ENCODE peak calls at places on chromosomes 3 and 15, in seven cellular contexts. G is HepG2, V is K562, Y is H1, K is HCT116, N is SK-N-SH, W is GM12878. H is an unnamed sample.

GRCh38 chr15:62809106-62809967 is 233.2 kb upstream of the TPM1 start:
- DNase-seq in G (peak; percentile 23), V (no peak), Y (no peak), K (no peak), N (peak; percentile 66), W (no peak), H (no peak)

GRCh38 chr15:63918901-63919348 is 85.2 kb upstream of the HERC1 start:
- DNase-seq in G (no peak), V (peak; percentile 70), Y (no peak), K (no peak), N (no peak), W (no peak), H (no peak)

GRCh38 chr3:126358038-126358815 is 1.0 kb upstream of the KLF15 start:
- DNase-seq in G (no peak), V (no peak), Y (peak; percentile 75), K (no peak), N (no peak), W (no peak), H (no peak)

GRCh38 chr3:18224406-18224805 is 200.7 kb downstream of the SATB1 start:
- DNase-seq in G (no peak), V (no peak), Y (no peak), K (no peak), N (no peak), W (no peak), H (no peak)

GRCh38 chr15:101026686-101027272 is 107.6 kb downstream of the LRRK1 start:
- DNase-seq in G (no peak), V (no peak), Y (no peak), K (no peak), N (no peak), W (no peak), H (no peak)

GRCh38 chr15:77898811-77899730 is 178.4 kb downstream of the TBC1D2B start:
- DNase-seq in G (no peak), V (peak; percentile 39), Y (no peak), K (no peak), N (no peak), W (no peak), H (no peak)

GRCh38 chr15:73464602-73465001 is 21.6 kb downstream of the REC114 start:
- DNase-seq in G (no peak), V (no peak), Y (no peak), K (no peak), N (no peak), W (no peak), H (peak; percentile 2)

GRCh38 chr3:180085122-180085710 is 48.5 kb upstream of the PEX5L start:
- DNase-seq in G (no peak), V (no peak), Y (no peak), K (peak; percentile 4), N (no peak), W (no peak), H (no peak)

GRCh38 chr3:152538518-152538917 is 269.8 kb downstream of the MBNL1 start:
- DNase-seq in G (no peak), V (no peak), Y (no peak), K (no peak), N (no peak), W (no peak), H (no peak)

GRCh38 chr3:157477441-157477840 is 25.8 kb downstream of the VEPH1 start:
- DNase-seq in G (no peak), V (no peak), Y (no peak), K (no peak), N (no peak), W (no peak), H (no peak)

GRCh38 chr3:134374791-134375541 is 719 bp upstream of the AMOTL2 start:
- DNase-seq in G (peak; percentile 29), V (no peak), Y (peak; percentile 72), K (no peak), N (no peak), W (no peak), H (no peak)

DNA sequence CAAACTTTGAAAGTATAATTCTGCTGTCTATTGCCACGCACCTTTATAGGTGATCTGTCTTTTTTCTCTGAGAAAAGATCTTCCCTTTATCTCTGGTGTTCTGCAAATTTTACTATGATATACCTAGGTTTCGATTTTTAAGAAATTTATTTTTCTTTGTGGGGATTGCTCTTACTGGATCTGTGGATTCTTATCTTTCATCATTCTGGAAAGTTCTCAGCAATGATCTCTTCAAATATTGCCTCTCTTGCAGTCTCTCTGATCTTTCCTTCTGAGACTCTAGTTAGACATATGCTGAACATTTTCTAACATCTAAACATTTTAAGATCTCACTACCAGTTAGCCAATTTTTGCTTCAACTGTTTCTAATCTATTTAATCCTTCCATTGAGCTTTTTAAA is 47.0 kb upstream of the ATOSA start:
- DNase-seq in G (no peak), V (no peak), Y (no peak), K (no peak), N (no peak), W (no peak), H (no peak)
- TF ChIP-seq JUND in G (no peak), V (no peak), Y (no peak), K (no peak), N (no peak), W (no peak), H (no peak)

GRCh38 chr15:89446260-89446891 is 50.0 kb downstream of the RHCG start:
- DNase-seq in G (no peak), V (no peak), Y (no peak), K (no peak), N (no peak), W (no peak), H (no peak)

GRCh38 chr15:89445553-89445952 is 50.8 kb downstream of the RHCG start:
- DNase-seq in G (no peak), V (no peak), Y (no peak), K (no peak), N (no peak), W (no peak), H (no peak)

GRCh38 chr15:89444855-89445254 is 51.5 kb downstream of the RHCG start:
- DNase-seq in G (no peak), V (no peak), Y (no peak), K (no peak), N (no peak), W (no peak), H (no peak)

GRCh38 chr15:89442671-89443307 is 53.6 kb downstream of the RHCG start:
- DNase-seq in G (peak; percentile 31), V (peak; percentile 81), Y (peak; percentile 98), K (peak; percentile 44), N (peak; percentile 88), W (no peak), H (peak; percentile 62)

GRCh38 chr15:89444241-89444797 is 52.1 kb downstream of the RHCG start:
- DNase-seq in G (no peak), V (no peak), Y (no peak), K (no peak), N (no peak), W (no peak), H (no peak)
- TF ChIP-seq JUND in G (no peak), V (no peak), Y (no peak), K (no peak), N (no peak), W (no peak), H (no peak)

GRCh38 chr3:15317164-15317477 is 15.3 kb downstream of the SH3BP5 start:
- DNase-seq in G (no peak), V (no peak), Y (no peak), K (no peak), N (no peak), W (no peak), H (no peak)

GRCh38 chr3:15314276-15314675 is 18.1 kb downstream of the SH3BP5 start:
- DNase-seq in G (no peak), V (no peak), Y (no peak), K (no peak), N (no peak), W (no peak), H (no peak)

GRCh38 chr3:15312550-15312949 is 19.8 kb downstream of the SH3BP5 start:
- DNase-seq in G (no peak), V (no peak), Y (no peak), K (no peak), N (no peak), W (no peak), H (no peak)

GRCh38 chr3:15313461-15313860 is 18.9 kb downstream of the SH3BP5 start:
- DNase-seq in G (no peak), V (no peak), Y (no peak), K (no peak), N (no peak), W (no peak), H (no peak)

DNA sequence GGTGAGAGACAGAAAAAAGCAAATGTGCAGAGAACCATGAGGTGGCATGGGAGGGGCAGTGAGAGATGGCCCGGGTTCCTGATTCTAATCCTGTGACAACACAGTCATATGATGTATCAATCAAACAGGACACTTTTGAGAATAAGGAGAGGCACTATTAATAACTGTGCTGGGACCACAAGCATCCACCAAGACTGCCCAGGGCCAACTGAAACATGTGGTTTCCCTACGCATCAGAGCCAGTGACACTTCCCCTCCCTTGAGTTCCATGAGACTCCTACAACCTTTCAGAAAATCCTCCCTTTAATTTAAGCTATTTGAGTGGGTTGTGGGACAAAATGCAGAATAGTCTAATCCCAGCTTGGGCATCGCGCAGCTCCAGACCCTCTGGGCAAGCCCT is 17.4 kb downstream of the SH3BP5 start:
- DNase-seq in G (no peak), V (no peak), Y (no peak), K (no peak), N (no peak), W (no peak), H (no peak)
- TF ChIP-seq JUND in G (no peak), V (no peak), Y (no peak), K (no peak), N (no peak), W (no peak), H (no peak)

GRCh38 chr3:98902341-98902740 is 846 bp upstream of the DCBLD2 start:
- DNase-seq in G (no peak), V (no peak), Y (no peak), K (no peak), N (peak; percentile 14), W (no peak), H (no peak)

GRCh38 chr3:98901465-98902174 is at the start of gene DCBLD2:
- DNase-seq in G (peak; percentile 97), V (peak; percentile 95), Y (peak; percentile 96), K (peak; percentile 96), N (peak; percentile 97), W (peak; percentile 94), H (peak; percentile 99)

GRCh38 chr3:98903099-98903498 is 1.6 kb upstream of the DCBLD2 start:
- DNase-seq in G (no peak), V (no peak), Y (no peak), K (peak; percentile 51), N (no peak), W (no peak), H (no peak)

GRCh38 chr3:98903705-98904481 is 2.4 kb upstream of the DCBLD2 start:
- DNase-seq in G (no peak), V (no peak), Y (no peak), K (no peak), N (no peak), W (no peak), H (no peak)

DNA sequence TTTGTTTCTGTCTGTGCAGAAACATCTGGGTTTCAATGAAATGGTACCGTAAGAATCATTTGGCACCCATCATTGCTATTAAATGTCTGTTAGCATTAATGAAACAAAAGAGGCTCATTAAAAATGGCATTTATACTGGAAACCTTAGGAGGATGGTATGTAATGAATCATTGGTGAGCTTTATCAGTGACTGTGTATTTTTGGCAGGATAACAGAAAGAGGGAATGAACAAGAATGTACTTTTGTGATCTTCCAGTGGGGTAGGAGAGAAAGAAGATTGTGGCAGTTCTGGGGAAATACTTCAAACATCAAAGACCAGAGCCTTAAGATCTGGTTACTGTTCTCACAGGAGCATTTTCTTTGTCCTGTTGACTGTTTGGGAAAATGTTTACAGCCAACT is 4.7 kb upstream of the DCBLD2 start:
- DNase-seq in G (no peak), V (no peak), Y (no peak), K (peak; percentile 54), N (no peak), W (no peak), H (no peak)
- TF ChIP-seq JUND in G (no peak), V (no peak), Y (no peak), K (peak; percentile 75), N (peak; percentile 98), W (no peak), H (no peak)